ENCODE peak calls at places on chromosomes 11 and 22, in seven cellular contexts. One of them, this sample, is unnamed.

GRCh38 chr22:19761022-19761499 is 483 bp downstream of the TBX1 start:
- DNase-seq in iris pigment epithelial cell: no peak
- DNase-seq in B cell: no peak
- DNase-seq in Karpas-422: no peak
- DNase-seq in Calu3: no peak
- DNase-seq in ovary: no peak
- DNase-seq in dermis blood vessel endothelial cell: peak
- DNase-seq in this sample: no peak

GRCh38 chr11:34909955-34910354 is 6.2 kb downstream of the APIP start:
- DNase-seq in Calu3: no peak
- DNase-seq in dermis blood vessel endothelial cell: no peak
- DNase-seq in iris pigment epithelial cell: no peak
- DNase-seq in B cell: no peak
- DNase-seq in Karpas-422: no peak
- DNase-seq in ovary: no peak
- DNase-seq in this sample: no peak

GRCh38 chr11:61963016-61963281 is 4.5 kb downstream of the FTH1 start:
- DNase-seq in Calu3: no peak
- DNase-seq in ovary: no peak
- DNase-seq in iris pigment epithelial cell: peak
- DNase-seq in Karpas-422: no peak
- DNase-seq in dermis blood vessel endothelial cell: no peak
- DNase-seq in B cell: no peak
- DNase-seq in this sample: no peak

GRCh38 chr11:72773696-72774095 is 20.2 kb downstream of the STARD10 start:
- DNase-seq in dermis blood vessel endothelial cell: no peak
- DNase-seq in Calu3: no peak
- DNase-seq in iris pigment epithelial cell: peak
- DNase-seq in Karpas-422: no peak
- DNase-seq in B cell: no peak
- DNase-seq in ovary: no peak
- DNase-seq in this sample: no peak

GRCh38 chr22:45977003-45977395 is at the start of gene WNT7B:
- DNase-seq in ovary: no peak
- DNase-seq in dermis blood vessel endothelial cell: no peak
- DNase-seq in Calu3: peak
- DNase-seq in iris pigment epithelial cell: no peak
- DNase-seq in Karpas-422: no peak
- DNase-seq in B cell: no peak
- DNase-seq in this sample: no peak

GRCh38 chr11:64430570-64430969 is 71.6 kb downstream of the RPS6KA4 start:
- DNase-seq in iris pigment epithelial cell: no peak
- DNase-seq in dermis blood vessel endothelial cell: no peak
- DNase-seq in Calu3: no peak
- DNase-seq in ovary: no peak
- DNase-seq in Karpas-422: no peak
- DNase-seq in B cell: no peak
- DNase-seq in this sample: no peak

GRCh38 chr22:27430799-27431480 is 370.6 kb downstream of the MN1 start:
- DNase-seq in Karpas-422: no peak
- DNase-seq in Calu3: no peak
- DNase-seq in dermis blood vessel endothelial cell: no peak
- DNase-seq in B cell: no peak
- DNase-seq in ovary: no peak
- DNase-seq in iris pigment epithelial cell: no peak
- DNase-seq in this sample: no peak

GRCh38 chr22:44335903-44336803 is 23.4 kb upstream of the SHISAL1 start:
- DNase-seq in Karpas-422: no peak
- DNase-seq in B cell: no peak
- DNase-seq in Calu3: peak
- DNase-seq in ovary: no peak
- DNase-seq in iris pigment epithelial cell: no peak
- DNase-seq in dermis blood vessel endothelial cell: no peak
- DNase-seq in this sample: peak

GRCh38 chr22:24450600-24450999 is 23.2 kb downstream of the ADORA2A start:
- DNase-seq in Calu3: no peak
- DNase-seq in ovary: no peak
- DNase-seq in B cell: no peak
- DNase-seq in iris pigment epithelial cell: no peak
- DNase-seq in dermis blood vessel endothelial cell: peak
- DNase-seq in Karpas-422: no peak
- DNase-seq in this sample: peak

GRCh38 chr11:7759010-7759409 is 37.7 kb downstream of the OR5P2 start:
- DNase-seq in Karpas-422: no peak
- DNase-seq in iris pigment epithelial cell: no peak
- DNase-seq in B cell: no peak
- DNase-seq in dermis blood vessel endothelial cell: no peak
- DNase-seq in ovary: no peak
- DNase-seq in Calu3: no peak
- DNase-seq in this sample: no peak

GRCh38 chr11:63768232-63769043 is at the start of gene ZFTA:
- DNase-seq in B cell: peak
- DNase-seq in ovary: peak
- DNase-seq in Calu3: peak
- DNase-seq in iris pigment epithelial cell: peak
- DNase-seq in Karpas-422: peak
- DNase-seq in dermis blood vessel endothelial cell: peak
- DNase-seq in this sample: peak

GRCh38 chr22:39622881-39623367 is 52.4 kb downstream of the CACNA1I start:
- DNase-seq in Karpas-422: peak
- DNase-seq in iris pigment epithelial cell: peak
- DNase-seq in B cell: peak
- DNase-seq in dermis blood vessel endothelial cell: peak
- DNase-seq in ovary: no peak
- DNase-seq in Calu3: peak
- DNase-seq in this sample: no peak

GRCh38 chr11:113193077-113193476 is 121.3 kb upstream of the TTC12 start:
- DNase-seq in Karpas-422: no peak
- DNase-seq in Calu3: no peak
- DNase-seq in B cell: no peak
- DNase-seq in dermis blood vessel endothelial cell: no peak
- DNase-seq in ovary: no peak
- DNase-seq in iris pigment epithelial cell: no peak
- DNase-seq in this sample: no peak

GRCh38 chr11:117769530-117769929 is 27.5 kb downstream of the DSCAML1 start:
- DNase-seq in dermis blood vessel endothelial cell: no peak
- DNase-seq in ovary: no peak
- DNase-seq in iris pigment epithelial cell: no peak
- DNase-seq in B cell: no peak
- DNase-seq in Karpas-422: no peak
- DNase-seq in Calu3: no peak
- DNase-seq in this sample: no peak

GRCh38 chr11:6736495-6737121 is 35.2 kb downstream of the OR2AG2 start:
- DNase-seq in Calu3: no peak
- DNase-seq in Karpas-422: no peak
- DNase-seq in ovary: no peak
- DNase-seq in iris pigment epithelial cell: no peak
- DNase-seq in B cell: no peak
- DNase-seq in dermis blood vessel endothelial cell: no peak
- DNase-seq in this sample: no peak

GRCh38 chr11:112280268-112281126 is 19.8 kb upstream of the PLET1 start:
- DNase-seq in ovary: peak
- DNase-seq in iris pigment epithelial cell: peak
- DNase-seq in B cell: peak
- DNase-seq in dermis blood vessel endothelial cell: peak
- DNase-seq in Calu3: peak
- DNase-seq in Karpas-422: peak
- DNase-seq in this sample: peak

GRCh38 chr11:2257023-2257700 is 13.2 kb downstream of the ASCL2 start:
- DNase-seq in dermis blood vessel endothelial cell: no peak
- DNase-seq in B cell: no peak
- DNase-seq in Karpas-422: no peak
- DNase-seq in iris pigment epithelial cell: no peak
- DNase-seq in ovary: no peak
- DNase-seq in Calu3: peak
- DNase-seq in this sample: no peak

GRCh38 chr22:29073618-29074275 is 912 bp downstream of the KREMEN1 start:
- DNase-seq in B cell: no peak
- DNase-seq in dermis blood vessel endothelial cell: peak
- DNase-seq in iris pigment epithelial cell: peak
- DNase-seq in ovary: peak
- DNase-seq in Calu3: peak
- DNase-seq in Karpas-422: no peak
- DNase-seq in this sample: no peak

GRCh38 chr11:843818-844692 is 1.4 kb downstream of the TSPAN4 start:
- DNase-seq in Calu3: peak
- DNase-seq in ovary: peak
- DNase-seq in B cell: no peak
- DNase-seq in dermis blood vessel endothelial cell: peak
- DNase-seq in Karpas-422: no peak
- DNase-seq in iris pigment epithelial cell: peak
- DNase-seq in this sample: no peak

GRCh38 chr11:64299847-64300648 is at the start of gene CATSPERZ:
- DNase-seq in iris pigment epithelial cell: no peak
- DNase-seq in dermis blood vessel endothelial cell: no peak
- DNase-seq in Karpas-422: no peak
- DNase-seq in B cell: no peak
- DNase-seq in Calu3: no peak
- DNase-seq in ovary: no peak
- DNase-seq in this sample: no peak

GRCh38 chr22:42022162-42022847 is 23.7 kb downstream of the WBP2NL start:
- DNase-seq in ovary: no peak
- DNase-seq in Calu3: peak
- DNase-seq in iris pigment epithelial cell: no peak
- DNase-seq in dermis blood vessel endothelial cell: no peak
- DNase-seq in Karpas-422: no peak
- DNase-seq in B cell: no peak
- DNase-seq in this sample: peak

GRCh38 chr11:2138436-2139117 is 612 bp downstream of the IGF2 start:
- DNase-seq in ovary: peak
- DNase-seq in dermis blood vessel endothelial cell: no peak
- DNase-seq in iris pigment epithelial cell: peak
- DNase-seq in Calu3: no peak
- DNase-seq in Karpas-422: no peak
- DNase-seq in B cell: no peak
- DNase-seq in this sample: no peak

GRCh38 chr11:3626250-3626960 is 15.4 kb downstream of the ART5 start:
- DNase-seq in B cell: no peak
- DNase-seq in dermis blood vessel endothelial cell: no peak
- DNase-seq in ovary: no peak
- DNase-seq in Calu3: no peak
- DNase-seq in iris pigment epithelial cell: no peak
- DNase-seq in Karpas-422: peak
- DNase-seq in this sample: no peak

GRCh38 chr11:45660717-45661416 is 4.6 kb downstream of the CHST1 start:
- DNase-seq in Calu3: no peak
- DNase-seq in ovary: no peak
- DNase-seq in dermis blood vessel endothelial cell: no peak
- DNase-seq in iris pigment epithelial cell: no peak
- DNase-seq in B cell: no peak
- DNase-seq in Karpas-422: no peak
- DNase-seq in this sample: no peak

GRCh38 chr11:7278314-7278917 is 26.7 kb downstream of the SYT9 start:
- DNase-seq in ovary: no peak
- DNase-seq in Karpas-422: peak
- DNase-seq in B cell: no peak
- DNase-seq in dermis blood vessel endothelial cell: peak
- DNase-seq in Calu3: peak
- DNase-seq in iris pigment epithelial cell: peak
- DNase-seq in this sample: peak

GRCh38 chr11:24781288-24781687 is 284.4 kb downstream of the LUZP2 start:
- DNase-seq in iris pigment epithelial cell: no peak
- DNase-seq in B cell: no peak
- DNase-seq in Calu3: no peak
- DNase-seq in ovary: no peak
- DNase-seq in Karpas-422: no peak
- DNase-seq in dermis blood vessel endothelial cell: no peak
- DNase-seq in this sample: no peak

GRCh38 chr11:13669544-13670488 is 1.3 kb downstream of the FAR1 start:
- DNase-seq in B cell: no peak
- DNase-seq in dermis blood vessel endothelial cell: peak
- DNase-seq in Karpas-422: no peak
- DNase-seq in iris pigment epithelial cell: peak
- DNase-seq in Calu3: no peak
- DNase-seq in ovary: no peak
- DNase-seq in this sample: peak

GRCh38 chr11:121711900-121712424 is 259.2 kb upstream of the SORL1-AS1 start:
- DNase-seq in dermis blood vessel endothelial cell: no peak
- DNase-seq in Calu3: no peak
- DNase-seq in ovary: no peak
- DNase-seq in B cell: no peak
- DNase-seq in Karpas-422: no peak
- DNase-seq in iris pigment epithelial cell: no peak
- DNase-seq in this sample: no peak

GRCh38 chr11:133961890-133962289 is 5.1 kb upstream of the IGSF9B start:
- DNase-seq in B cell: no peak
- DNase-seq in Karpas-422: no peak
- DNase-seq in dermis blood vessel endothelial cell: no peak
- DNase-seq in iris pigment epithelial cell: no peak
- DNase-seq in Calu3: no peak
- DNase-seq in ovary: no peak
- DNase-seq in this sample: no peak

This sample was measured in OCI-LY7.